ENCODE peak calls at places on chromosomes 5 and 9, in eight cellular contexts. O, R, G, I, H, M, P and Z are unnamed samples.
A peak's percentile ranks its signal among the peaks of the same experiment; 100 is the strongest.

GRCh38 chr9:124342402-124342945 is 72.8 kb downstream of the PSMB7 start:
- DNase-seq in R (no peak), O (no peak), H (no peak), G (no peak), P (no peak), M (no peak), I (no peak), Z (no peak)

GRCh38 chr5:108641596-108641995 is 106.1 kb upstream of the FER start:
- DNase-seq in H (no peak), I (no peak), M (no peak), R (no peak), O (no peak), P (no peak), G (no peak), Z (no peak)

GRCh38 chr9:23492126-23493002 is 333.7 kb downstream of the ELAVL2 start:
- DNase-seq in G (peak; percentile 10), P (no peak), I (no peak), R (peak; percentile 26), O (no peak), H (no peak), M (no peak), Z (peak; percentile 49)

GRCh38 chr5:40260351-40260750 is 419.4 kb upstream of the PTGER4 start:
- DNase-seq in R (no peak), O (no peak), P (no peak), M (no peak), G (no peak), H (no peak), I (peak; percentile 58), Z (no peak)

GRCh38 chr5:124783794-124784193 is 37.4 kb upstream of the ZNF608 start:
- DNase-seq in I (no peak), R (no peak), H (no peak), G (no peak), M (peak; percentile 40), O (no peak), P (no peak), Z (no peak)

GRCh38 chr9:128056887-128057723 is 10.0 kb downstream of the NAIF1 start:
- DNase-seq in O (no peak), M (no peak), R (no peak), H (no peak), I (no peak), P (no peak), G (no peak), Z (peak; percentile 93)

GRCh38 chr9:137266162-137266527 is 11.0 kb downstream of the NELFB start:
- DNase-seq in P (no peak), I (no peak), H (no peak), R (no peak), G (no peak), O (no peak), M (no peak), Z (no peak)

GRCh38 chr5:150042459-150042858 is 41.9 kb downstream of the HMGXB3 start:
- DNase-seq in G (no peak), I (no peak), M (no peak), P (no peak), O (no peak), R (no peak), H (no peak), Z (no peak)

GRCh38 chr5:165460911-165461310 is 1955.5 kb downstream of the MAT2B start:
- DNase-seq in O (no peak), I (no peak), P (peak; percentile 32), H (no peak), G (no peak), R (no peak), M (no peak), Z (no peak)

GRCh38 chr9:76370656-76371055 is 23.6 kb downstream of the RFK start:
- DNase-seq in P (no peak), H (no peak), M (no peak), O (no peak), G (no peak), I (no peak), R (no peak), Z (no peak)

GRCh38 chr5:130845049-130845765 is 319.8 kb downstream of the HINT1 start:
- DNase-seq in R (no peak), P (no peak), G (no peak), M (no peak), H (no peak), O (no peak), I (no peak), Z (no peak)

GRCh38 chr5:7539571-7539970 is 143.6 kb downstream of the ADCY2 start:
- DNase-seq in G (no peak), R (no peak), M (no peak), P (no peak), O (no peak), H (no peak), I (no peak), Z (no peak)

GRCh38 chr9:11356101-11356500 is 743.3 kb upstream of the PTPRD start:
- DNase-seq in P (no peak), O (no peak), I (no peak), H (no peak), M (no peak), R (no peak), G (no peak), Z (no peak)

GRCh38 chr9:131270171-131271015 is 5.9 kb downstream of the FAM78A start:
- DNase-seq in H (no peak), M (no peak), G (no peak), P (no peak), O (peak; percentile 45), I (peak; percentile 76), R (peak; percentile 70), Z (no peak)

GRCh38 chr5:8034852-8035251 is 165.9 kb downstream of the MTRR start:
- DNase-seq in G (no peak), M (no peak), I (no peak), R (no peak), P (no peak), O (no peak), H (no peak), Z (no peak)

GRCh38 chr9:104856413-104856941 is 71.5 kb downstream of the ABCA1 start:
- DNase-seq in P (no peak), I (no peak), H (no peak), G (no peak), O (no peak), M (no peak), R (no peak), Z (no peak)